ENCODE peak calls at places on chromosomes 6 and 20, in four cellular contexts. S is K562, U is GM12878, B is GM12891. N is an unnamed sample.

GRCh38 chr6:35218456-35218855 is 4.7 kb downstream of the SCUBE3 start:
- DNase-seq in S (no peak), U (no peak), B (no peak), N (no peak)

GRCh38 chr20:20329564-20329963 is 38.3 kb upstream of the INSM1 start:
- DNase-seq in S (no peak), U (no peak), B (no peak), N (no peak)

GRCh38 chr6:48560408-48560807 is 449.4 kb upstream of the PTCHD4 start:
- DNase-seq in S (no peak), U (no peak), B (no peak), N (no peak)

GRCh38 chr6:142088858-142089216 is 43.9 kb upstream of the GJE1 start:
- DNase-seq in S (peak; percentile 21), U (no peak), B (peak; percentile 7), N (no peak)

GRCh38 chr6:29943053-29943966 is 978 bp downstream of the HLA-A start:
- DNase-seq in S (no peak), U (no peak), B (no peak), N (no peak)

GRCh38 chr6:97068211-97068610 is 143.7 kb downstream of the KLHL32 start:
- DNase-seq in S (peak; percentile 43), U (no peak), B (no peak), N (no peak)

GRCh38 chr20:6711950-6712634 is 55.4 kb upstream of the BMP2 start:
- DNase-seq in S (no peak), U (no peak), B (no peak), N (no peak)

GRCh38 chr6:90350689-90351554 is 54.3 kb upstream of the BACH2 start:
- DNase-seq in S (peak; percentile 47), U (no peak), B (no peak), N (peak; percentile 95)

GRCh38 chr6:20866038-20866437 is 331.8 kb downstream of the CDKAL1 start:
- DNase-seq in S (no peak), U (no peak), B (no peak), N (no peak)

GRCh38 chr6:53227847-53228246 is 79.2 kb upstream of the GCM1 start:
- DNase-seq in S (no peak), U (no peak), B (no peak), N (no peak)

GRCh38 chr6:30062471-30063178 is 1.6 kb downstream of the POLR1H start:
- DNase-seq in S (peak; percentile 20), U (no peak), B (no peak), N (no peak)

GRCh38 chr6:149750136-149750609 is 632 bp downstream of the PCMT1 start:
- DNase-seq in S (peak; percentile 92), U (no peak), B (peak; percentile 40), N (peak; percentile 58)

GRCh38 chr20:60967431-60968316 is 284.4 kb upstream of the CDH4 start:
- DNase-seq in S (no peak), U (no peak), B (no peak), N (no peak)

GRCh38 chr6:33683051-33683571 is 28.4 kb downstream of the UQCC2 start:
- DNase-seq in S (no peak), U (no peak), B (no peak), N (no peak)

GRCh38 chr6:51513891-51514290 is 573.5 kb downstream of the PKHD1 start:
- DNase-seq in S (no peak), U (no peak), B (no peak), N (no peak)

GRCh38 chr6:153031335-153031955 is 28.9 kb upstream of the MTRF1L start:
- DNase-seq in S (no peak), U (no peak), B (no peak), N (no peak)

GRCh38 chr6:22239261-22239660 is 57.6 kb downstream of the PRL start:
- DNase-seq in S (no peak), U (no peak), B (no peak), N (no peak)

GRCh38 chr6:170114187-170114945 is 176.5 kb downstream of the DLL1 start:
- DNase-seq in S (no peak), U (no peak), B (no peak), N (no peak)

GRCh38 chr20:2866236-2866635 is 7.0 kb upstream of the PTPRA start:
- DNase-seq in S (no peak), U (no peak), B (no peak), N (no peak)
- TF ChIP-seq SPI1 in S (no peak), U (no peak), B (no peak), N (no peak)

GRCh38 chr20:17287998-17288397 is 61.2 kb downstream of the PCSK2 start:
- DNase-seq in S (no peak), U (no peak), B (no peak), N (no peak)
- TF ChIP-seq SPI1 in S (no peak), U (no peak), B (no peak), N (no peak)

GRCh38 chr6:10578718-10579117 is 57.6 kb downstream of the GCNT2 start:
- DNase-seq in S (no peak), U (no peak), B (no peak), N (no peak)
- TF ChIP-seq SPI1 in S (no peak), U (peak; percentile 38), B (peak; percentile 75), N (no peak)

DNA sequence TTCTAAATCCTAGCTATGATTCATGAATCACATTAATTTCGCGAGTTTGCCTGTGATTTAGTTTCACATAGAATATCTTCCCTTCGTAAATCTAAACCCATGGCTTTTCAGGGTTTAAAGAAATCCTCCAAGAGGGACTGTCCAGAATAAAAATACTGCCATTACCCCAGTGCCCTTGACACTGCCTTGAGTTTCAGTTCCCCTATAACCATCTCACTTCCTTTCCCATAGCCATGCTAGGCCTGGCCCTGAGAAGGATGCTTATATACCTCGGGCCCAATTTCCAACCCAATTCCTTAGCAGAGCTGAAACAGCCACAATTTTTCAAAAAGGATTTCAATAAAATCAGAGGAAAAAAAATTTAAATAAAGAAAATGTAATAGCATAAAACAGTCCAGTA is 697.3 kb downstream of the FRK start:
- DNase-seq in S (no peak), U (peak; percentile 13), B (no peak), N (no peak)
- TF ChIP-seq SPI1 in S (no peak), U (peak; percentile 92), B (peak; percentile 93), N (no peak)

DNA sequence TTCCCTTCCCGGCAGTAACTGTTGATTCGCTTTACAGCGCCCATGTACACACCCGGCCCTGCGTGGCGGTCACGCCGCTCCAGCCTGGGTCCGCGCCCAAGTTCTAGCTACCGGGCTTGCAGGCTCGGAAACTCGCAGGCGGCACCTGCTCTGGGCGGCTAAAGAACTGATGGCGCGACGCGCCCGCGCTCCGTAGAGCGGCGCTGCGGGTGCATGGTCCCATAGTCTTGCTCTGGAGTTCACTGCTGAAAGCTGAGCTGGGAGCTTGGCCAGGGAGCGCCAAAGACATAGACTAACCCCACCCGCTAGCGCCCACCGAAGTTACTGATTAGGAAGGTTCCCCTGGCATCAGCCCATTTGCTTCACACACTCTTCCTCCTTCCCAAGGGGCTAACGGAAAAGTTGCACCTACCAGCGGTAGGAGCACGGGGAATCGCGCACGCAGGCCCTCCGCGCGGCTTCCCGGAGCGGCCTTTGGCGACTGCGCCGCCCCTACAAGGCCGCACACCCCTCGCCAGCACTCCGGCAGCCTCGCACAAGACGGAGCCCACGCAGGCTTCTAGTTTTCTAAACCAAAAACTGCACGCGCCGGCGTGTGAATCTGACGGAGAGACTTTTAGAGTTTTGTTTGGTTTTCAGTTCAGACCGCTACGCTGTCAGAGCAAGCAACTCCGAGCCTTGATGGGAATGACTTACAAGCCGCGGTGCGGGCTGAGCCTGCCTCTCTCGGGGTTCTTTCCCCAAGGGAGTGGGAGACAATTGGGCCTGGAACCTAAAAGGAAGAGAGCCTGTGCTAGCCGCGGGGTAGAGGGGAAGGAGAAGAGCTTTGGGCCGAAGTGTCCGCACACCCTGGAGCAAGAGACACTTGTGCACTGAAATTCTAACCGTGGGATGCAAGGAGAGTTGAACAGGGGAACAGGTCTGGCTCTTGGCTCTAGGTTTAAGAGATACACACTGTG is 994 bp upstream of the POU3F2 start:
- DNase-seq in S (no peak), U (no peak), B (no peak), N (no peak)
- TF ChIP-seq SPI1 in S (no peak), U (no peak), B (no peak), N (no peak)

DNA sequence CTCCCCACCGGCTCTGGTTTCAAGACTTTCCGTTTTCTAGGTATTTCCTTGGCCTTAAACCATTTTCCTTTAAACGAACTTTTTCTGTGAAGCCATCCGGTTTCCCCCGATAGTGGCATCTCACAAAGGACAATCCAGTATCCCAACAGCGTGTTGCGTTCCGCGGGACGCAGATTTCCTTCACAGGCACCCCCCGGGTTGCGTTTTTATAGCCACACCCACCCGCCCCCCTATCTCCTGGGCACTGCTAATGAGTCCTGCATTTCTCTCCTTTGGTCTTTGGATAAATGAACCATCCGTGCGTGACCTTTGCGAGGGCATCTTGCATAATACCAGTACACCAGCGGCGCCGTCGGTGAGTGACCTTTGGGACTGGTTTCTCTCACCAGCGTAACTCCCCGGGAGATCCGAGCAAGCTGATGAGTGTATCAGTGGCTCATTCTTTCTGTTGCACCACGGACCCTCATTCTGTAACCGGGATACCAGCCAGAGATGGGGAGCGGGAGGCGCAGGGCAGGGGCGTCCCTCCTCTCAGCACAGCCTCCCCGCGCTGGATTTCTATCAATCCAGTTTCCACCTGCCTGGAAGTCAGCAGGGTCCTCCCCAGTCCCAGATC is 581 bp upstream of the NQO2 start:
- DNase-seq in S (no peak), U (no peak), B (no peak), N (peak; percentile 45)
- TF ChIP-seq SPI1 in S (no peak), U (no peak), B (no peak), N (no peak)

GRCh38 chr6:138592698-138593097 is 93.4 kb upstream of the NHSL1 start:
- DNase-seq in S (no peak), U (peak; percentile 55), B (no peak), N (no peak)
- TF ChIP-seq SPI1 in S (no peak), U (peak; percentile 61), B (peak; percentile 51), N (peak; percentile 31)

GRCh38 chr20:9994676-9995075 is 40.1 kb upstream of the ANKEF1 start:
- DNase-seq in S (no peak), U (no peak), B (no peak), N (no peak)

GRCh38 chr20:9993133-9993532 is 41.7 kb upstream of the ANKEF1 start:
- DNase-seq in S (no peak), U (no peak), B (no peak), N (no peak)

GRCh38 chr20:9985773-9986172 is 49.0 kb upstream of the ANKEF1 start:
- DNase-seq in S (no peak), U (no peak), B (no peak), N (no peak)

GRCh38 chr20:9985281-9985680 is 49.5 kb upstream of the ANKEF1 start:
- DNase-seq in S (no peak), U (no peak), B (no peak), N (no peak)

DNA sequence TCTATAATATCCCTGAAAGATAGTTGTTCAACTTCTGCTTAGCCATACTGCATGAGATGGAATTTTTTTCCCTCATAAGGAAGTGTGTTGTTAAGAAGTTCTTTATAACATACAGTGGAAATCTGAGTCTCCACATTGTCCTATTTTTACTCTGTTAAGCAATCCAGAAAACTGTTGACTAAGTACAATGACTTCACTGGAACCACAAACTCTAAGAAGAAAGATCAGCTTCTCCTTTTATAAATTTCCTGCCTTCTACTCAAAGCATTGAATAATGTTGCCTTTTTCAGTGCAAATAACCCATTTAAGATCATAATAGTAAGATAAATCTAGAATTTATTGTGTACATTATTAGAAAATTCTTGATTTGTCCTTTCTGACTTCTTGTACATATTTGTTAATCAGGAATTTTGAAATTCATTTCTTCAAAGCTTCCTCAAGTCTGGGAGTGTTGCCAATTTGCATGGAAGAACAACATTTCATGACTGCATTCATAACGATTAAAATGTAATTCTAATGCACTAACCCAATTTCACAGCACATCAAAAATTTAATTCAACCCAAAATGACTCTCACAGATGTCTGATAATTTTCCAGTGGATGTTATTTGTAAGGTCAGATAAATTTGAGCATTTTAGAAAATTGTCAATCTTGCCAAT is 45.6 kb upstream of the ANKEF1 start:
- DNase-seq in S (no peak), U (no peak), B (no peak), N (peak; percentile 22)
- TF ChIP-seq SPI1 in S (no peak), U (no peak), B (no peak), N (peak; percentile 33)